ENCODE peak calls at places on chromosome 17, in eight cellular contexts. X is IMR-90; Q is fibroblast of lung; W is CD4-positive, CD25-positive, alpha-beta regulatory T cell; K is GM23248; L is upper lobe of right lung; S is thoracic aorta; C is heart left ventricle. I is an unnamed sample. For H3K27me3 and H3K4me1, the result is how much of the 10 kb centered on the place peaks cover.

GRCh38 chr17:82698065-82698973 is at the start of gene RAB40B:
- DNase-seq in X (peak), Q (peak), W (peak), K (peak), L (peak), S (peak), C (peak), I (peak)

GRCh38 chr17:40952675-40953074 is 14.1 kb downstream of the KRT39 start:
- DNase-seq in X (peak), Q (peak), W (no peak), K (peak), L (no peak), S (no peak), C (no peak), I (no peak)

GRCh38 chr17:31266042-31266441 is 31.0 kb downstream of the OMG start:
- DNase-seq in X (no peak), Q (no peak), W (peak), K (no peak), L (no peak), S (no peak), C (no peak), I (no peak)

GRCh38 chr17:61400786-61401279 is 1.2 kb downstream of the TBX2 start:
- DNase-seq in X (no peak), Q (peak), W (no peak), K (peak), L (peak), S (no peak), C (no peak), I (no peak)

GRCh38 chr17:49887086-49887743 is 39.3 kb upstream of the TAC4 start:
- DNase-seq in X (no peak), Q (no peak), W (no peak), K (no peak), L (peak), S (no peak), C (no peak), I (peak)

GRCh38 chr17:22469101-22469880 is 777.0 kb downstream of the KCNJ18 start:
- DNase-seq in X (no peak), Q (no peak), W (no peak), K (no peak), L (no peak), S (no peak), C (no peak), I (no peak)

GRCh38 chr17:77086433-77087010 is 54.2 kb upstream of the SEC14L1 start:
- DNase-seq in X (peak), Q (peak), W (peak), K (peak), L (peak), S (peak), C (peak), I (peak)

GRCh38 chr17:10368561-10368960 is 4.2 kb downstream of the MYH13 start:
- DNase-seq in X (no peak), Q (no peak), W (no peak), K (no peak), L (no peak), S (no peak), C (no peak), I (no peak)

DNA sequence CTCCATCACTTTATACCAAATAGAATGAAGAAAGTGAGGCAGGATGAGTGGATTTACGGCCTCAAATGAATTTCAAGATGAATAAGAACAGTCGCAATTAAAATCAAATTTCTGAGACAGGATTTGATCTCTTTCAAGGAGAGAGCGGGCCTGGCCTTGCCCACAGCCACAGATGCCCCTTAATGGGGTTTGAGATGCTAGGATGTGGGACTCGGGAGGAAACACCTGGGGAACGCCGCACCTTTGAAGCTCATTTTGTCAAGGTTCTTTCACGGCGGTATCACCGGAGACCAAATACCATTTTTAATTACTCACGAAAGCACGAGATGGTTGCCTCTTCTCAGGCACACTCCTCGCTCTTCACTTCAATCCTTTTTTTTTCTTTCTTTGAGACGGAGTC is 178.1 kb upstream of the SDK2 start:
- DNase-seq in X (no peak), Q (no peak), W (no peak), K (no peak), L (no peak), S (no peak), C (no peak), I (no peak)
- H3K27me3 ChIP-seq in X (under half), Q (under half), W (under half), K (under half), L (under half), S (under half), C (under half), I (under half)

DNA sequence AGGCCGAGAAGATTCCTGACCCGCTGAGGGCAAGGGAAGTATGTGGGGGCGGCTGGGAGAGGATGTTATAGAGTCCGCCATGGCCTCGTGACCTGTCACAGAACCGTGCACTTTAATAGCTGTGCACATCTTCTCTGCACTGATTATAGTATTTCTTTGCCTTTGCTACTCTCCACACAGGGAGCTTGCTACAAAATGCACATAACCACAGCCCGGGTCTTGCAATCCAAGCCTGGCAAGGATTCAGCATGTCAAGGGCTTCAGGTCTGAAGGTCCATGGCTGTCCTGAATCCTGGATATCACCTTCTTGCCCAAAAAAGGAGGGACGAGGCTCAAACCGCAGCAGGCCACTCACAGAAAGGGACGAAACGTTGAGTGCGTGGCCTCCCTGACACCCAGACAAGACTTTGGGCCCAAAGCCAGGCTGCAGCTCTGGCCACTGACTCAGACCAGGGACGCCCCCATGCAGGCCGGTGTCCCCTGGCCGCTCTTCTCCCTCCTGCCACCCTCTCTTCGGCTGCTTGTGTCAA is 43.7 kb downstream of the USP22 start:
- DNase-seq in X (no peak), Q (peak), W (no peak), K (peak), L (peak), S (no peak), C (no peak), I (peak)
- H3K27ac ChIP-seq in X (no peak), Q (no peak), W (peak), K (no peak), L (no peak), S (peak), C (peak), I (no peak)

GRCh38 chr17:47925677-47925987 is 15.7 kb upstream of the PNPO start:
- DNase-seq in X (no peak), Q (no peak), W (no peak), K (no peak), L (no peak), S (no peak), C (no peak), I (no peak)

GRCh38 chr17:47929218-47930000 is 12.0 kb upstream of the PNPO start:
- DNase-seq in X (no peak), Q (no peak), W (no peak), K (no peak), L (no peak), S (no peak), C (no peak), I (no peak)

GRCh38 chr17:47924785-47925676 is 16.3 kb upstream of the PNPO start:
- DNase-seq in X (no peak), Q (no peak), W (no peak), K (no peak), L (no peak), S (no peak), C (no peak), I (no peak)

GRCh38 chr17:47927821-47928400 is 13.5 kb upstream of the PNPO start:
- DNase-seq in X (no peak), Q (no peak), W (no peak), K (no peak), L (no peak), S (no peak), C (no peak), I (no peak)

GRCh38 chr17:47928415-47928814 is 13.0 kb upstream of the PNPO start:
- DNase-seq in X (no peak), Q (no peak), W (no peak), K (no peak), L (no peak), S (no peak), C (no peak), I (no peak)
- H3K4me1 ChIP-seq in X (under half), Q (under half), W (under half), K (under half), L (under half), S (under half), C (under half), I (under half)

GRCh38 chr17:19258371-19258770 is 21.2 kb downstream of the EPN2 start:
- DNase-seq in X (no peak), Q (no peak), W (no peak), K (no peak), L (no peak), S (no peak), C (no peak), I (no peak)
- H3K27me3 ChIP-seq in X (under half), Q (under half), W (under half), K (under half), L (under half), S (under half), C (under half), I (under half)

GRCh38 chr17:38404174-38404943 is 23.9 kb upstream of the ARHGAP23 start:
- DNase-seq in X (no peak), Q (no peak), W (no peak), K (no peak), L (no peak), S (no peak), C (no peak), I (no peak)
- H3K27ac ChIP-seq in X (no peak), Q (no peak), W (no peak), K (no peak), L (no peak), S (no peak), C (no peak), I (no peak)

DNA sequence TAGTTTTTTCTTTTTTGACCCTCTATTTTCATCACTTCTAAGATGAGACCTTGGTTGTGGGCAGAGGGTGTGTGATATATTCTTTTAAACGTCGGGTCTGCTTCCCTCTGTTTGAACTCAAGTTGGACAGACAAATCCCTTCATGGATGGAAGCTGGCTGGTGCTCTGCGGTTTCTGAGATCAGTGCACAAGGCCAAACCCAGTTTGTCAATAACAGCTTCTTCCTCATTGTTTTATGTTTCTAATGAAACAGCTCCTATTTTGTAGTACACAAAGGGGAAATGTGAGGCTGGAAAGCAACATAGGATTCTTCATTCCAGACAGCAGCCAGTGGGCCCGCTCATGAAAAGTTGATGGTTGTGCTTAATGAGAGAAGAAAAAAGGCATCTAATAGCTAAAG is 159.6 kb downstream of the PRKCA start:
- DNase-seq in X (no peak), Q (peak), W (no peak), K (no peak), L (no peak), S (no peak), C (no peak), I (no peak)
- H3K4me1 ChIP-seq in X (under half), Q (under half), W (under half), K (half or more), L (under half), S (under half), C (under half), I (half or more)

GRCh38 chr17:48251950-48252349 is 144.4 kb downstream of the SNX11 start:
- DNase-seq in X (no peak), Q (no peak), W (no peak), K (no peak), L (no peak), S (no peak), C (no peak), I (no peak)
- H3K27me3 ChIP-seq in X (under half), Q (under half), W (under half), K (under half), L (under half), S (under half), C (under half), I (under half)

DNA sequence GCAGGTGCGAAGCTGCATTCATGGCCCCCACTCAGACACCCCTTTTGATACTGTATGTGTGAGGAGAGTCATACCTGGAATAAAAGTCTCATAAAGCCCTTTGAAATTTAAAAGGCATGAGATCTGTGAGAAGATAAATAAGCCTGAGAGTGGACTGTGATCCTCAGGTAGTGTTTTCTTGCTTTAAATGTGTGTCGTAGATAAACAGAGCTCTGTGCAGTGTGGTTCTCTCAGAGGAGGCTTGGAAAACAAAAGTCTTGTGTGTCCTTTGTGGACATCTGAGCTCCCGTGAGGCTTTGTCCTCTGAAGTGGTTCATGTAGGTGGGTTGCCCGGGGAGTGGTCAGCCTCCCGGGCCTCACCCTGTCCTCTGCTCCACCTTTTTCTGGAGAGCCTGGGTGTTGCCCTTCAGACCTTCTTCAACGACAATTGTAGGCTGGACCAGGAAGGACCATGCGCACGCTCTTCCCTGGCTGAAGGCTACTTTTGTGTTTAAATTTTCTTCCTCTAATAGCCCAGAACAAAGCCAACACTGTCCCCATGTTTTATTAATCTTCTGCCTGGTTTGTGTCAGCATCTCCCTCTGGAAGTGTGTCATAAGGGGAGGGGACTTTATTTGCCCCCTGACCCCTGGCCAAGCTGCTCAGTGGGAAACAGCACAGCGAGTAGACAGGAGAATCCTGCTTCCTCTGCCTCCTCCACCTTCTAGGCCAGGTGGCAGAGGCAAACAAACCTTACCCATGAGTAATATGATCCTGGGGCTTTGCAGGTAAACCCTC is 151.2 kb downstream of the MSI2 start:
- DNase-seq in X (no peak), Q (no peak), W (peak), K (no peak), L (no peak), S (no peak), C (no peak), I (no peak)
- H3K27ac ChIP-seq in X (no peak), Q (no peak), W (no peak), K (no peak), L (no peak), S (no peak), C (peak), I (no peak)

I was measured in left lung.